ENCODE peak calls at places on chromosomes 2 and 18, in five cellular contexts. R, V, W, E and M are unnamed samples.
A peak's percentile ranks its signal among the peaks of the same experiment; 100 is the strongest.

GRCh38 chr2:191436368-191437055 is 191.3 kb downstream of the MYO1B start:
- DNase-seq in W (no peak), R (no peak), E (no peak), V (no peak), M (no peak)

GRCh38 chr2:888906-889566 is 61.6 kb upstream of the SNTG2 start:
- DNase-seq in E (no peak), V (no peak), R (no peak), W (no peak), M (no peak)

GRCh38 chr2:36677386-36677785 is 19.1 kb upstream of the VIT start:
- DNase-seq in E (no peak), V (no peak), R (no peak), W (no peak), M (no peak)

GRCh38 chr2:239829326-239829725 is 195.8 kb downstream of the NDUFA10 start:
- DNase-seq in E (no peak), W (no peak), V (no peak), R (no peak), M (no peak)

GRCh38 chr2:102155703-102156515 is 13.4 kb downstream of the IL1R1 start:
- DNase-seq in E (no peak), V (no peak), W (no peak), R (no peak), M (no peak)

GRCh38 chr18:78937166-78937565 is 42.5 kb upstream of the SALL3 start:
- DNase-seq in R (no peak), W (no peak), V (no peak), E (no peak), M (no peak)

GRCh38 chr2:98167916-98168315 is 80.9 kb downstream of the VWA3B start:
- DNase-seq in E (no peak), R (no peak), W (no peak), V (no peak), M (no peak)

GRCh38 chr2:110729106-110729505 is 3.3 kb upstream of the ACOXL start:
- DNase-seq in V (no peak), W (no peak), E (no peak), R (peak; percentile 19), M (no peak)

GRCh38 chr2:207662203-207662602 is 37.0 kb upstream of the METTL21A start:
- DNase-seq in R (no peak), E (no peak), V (no peak), W (no peak), M (no peak)

GRCh38 chr2:137928547-137929503 is 35.4 kb upstream of the HNMT start:
- DNase-seq in R (no peak), E (peak; percentile 30), V (no peak), W (no peak), M (peak; percentile 32)

GRCh38 chr2:95053543-95053942 is 28.0 kb downstream of the MAL start:
- DNase-seq in R (no peak), E (peak; percentile 33), W (no peak), V (no peak), M (no peak)

GRCh38 chr2:197599285-197599965 is 76.0 kb downstream of the RFTN2 start:
- DNase-seq in E (peak; percentile 51), R (peak; percentile 12), V (peak; percentile 71), W (no peak), M (no peak)

GRCh38 chr2:15693382-15693781 is 101.7 kb downstream of the DDX1 start:
- DNase-seq in E (no peak), W (no peak), R (no peak), V (no peak), M (no peak)

GRCh38 chr2:27494944-27495554 is at the start of gene FNDC4:
- DNase-seq in V (peak; percentile 10), E (peak; percentile 51), R (peak; percentile 80), W (peak; percentile 20), M (no peak)

GRCh38 chr2:70070557-70071268 is 16.6 kb upstream of the PCBP1 start:
- DNase-seq in R (peak; percentile 75), E (peak; percentile 77), W (peak; percentile 59), V (peak; percentile 80), M (peak; percentile 68)

GRCh38 chr2:120447122-120447785 is 101.3 kb downstream of the INHBB start:
- DNase-seq in V (no peak), R (no peak), W (no peak), E (no peak), M (no peak)

GRCh38 chr2:192978317-192978874 is 783.7 kb upstream of the TMEFF2 start:
- DNase-seq in W (no peak), E (no peak), V (peak; percentile 99), R (no peak), M (no peak)

GRCh38 chr2:227370087-227370486 is 9.0 kb downstream of the TM4SF20 start:
- DNase-seq in R (no peak), W (no peak), V (no peak), E (no peak), M (no peak)

GRCh38 chr2:196959750-196960392 is 33.4 kb upstream of the PGAP1 start:
- DNase-seq in R (no peak), W (no peak), E (no peak), V (no peak), M (no peak)

GRCh38 chr2:100392715-100393114 is 24.8 kb downstream of the CHST10 start:
- DNase-seq in V (no peak), R (no peak), W (no peak), E (no peak), M (no peak)

GRCh38 chr2:29580223-29580622 is 341.2 kb downstream of the ALK start:
- DNase-seq in W (no peak), E (peak; percentile 64), V (no peak), R (no peak), M (no peak)

GRCh38 chr2:105522645-105523044 is 123.8 kb upstream of the FHL2 start:
- DNase-seq in V (no peak), E (no peak), R (no peak), W (no peak), M (no peak)

GRCh38 chr2:85049236-85049635 is 78.3 kb downstream of the KCMF1 start:
- DNase-seq in W (no peak), V (no peak), E (no peak), R (no peak), M (no peak)

GRCh38 chr2:221975151-221975550 is 323.6 kb downstream of the PAX3 start:
- DNase-seq in V (no peak), W (no peak), E (no peak), R (no peak), M (no peak)

GRCh38 chr2:217362290-217362689 is 502.4 kb upstream of the TNP1 start:
- DNase-seq in W (no peak), R (no peak), V (no peak), E (no peak), M (no peak)